ENCODE peak calls at places on chromosomes 7 and 10, in five cellular contexts. One of them, this sample, is unnamed.
A peak's percentile ranks its signal among the peaks of the same experiment; 100 is the strongest.

GRCh38 chr10:114473776-114474175 is 69.5 kb upstream of the AFAP1L2 start:
- DNase-seq in K562: no peak
- DNase-seq in lower lobe of right lung: no peak
- DNase-seq in foreskin fibroblast: no peak
- DNase-seq in right atrium auricular region: no peak
- DNase-seq in this sample: no peak

GRCh38 chr7:100509213-100509612 is 25.5 kb downstream of the NYAP1 start:
- DNase-seq in lower lobe of right lung: no peak
- DNase-seq in K562: peak; percentile 2
- DNase-seq in foreskin fibroblast: peak; percentile 56
- DNase-seq in right atrium auricular region: no peak
- DNase-seq in this sample: no peak

GRCh38 chr7:67484244-67484751 is 487.7 kb downstream of the TYW1 start:
- DNase-seq in lower lobe of right lung: no peak
- DNase-seq in right atrium auricular region: no peak
- DNase-seq in K562: peak; percentile 73
- DNase-seq in foreskin fibroblast: peak; percentile 9
- DNase-seq in this sample: peak; percentile 57

GRCh38 chr7:64653721-64654401 is 12.1 kb upstream of the ZNF107 start:
- DNase-seq in right atrium auricular region: no peak
- DNase-seq in K562: no peak
- DNase-seq in lower lobe of right lung: no peak
- DNase-seq in foreskin fibroblast: no peak
- DNase-seq in this sample: no peak

GRCh38 chr10:87702973-87703294 is 43.3 kb downstream of the PAPSS2 start:
- DNase-seq in right atrium auricular region: no peak
- DNase-seq in lower lobe of right lung: no peak
- DNase-seq in K562: no peak
- DNase-seq in foreskin fibroblast: no peak
- DNase-seq in this sample: no peak

GRCh38 chr10:98119891-98120290 is 14.6 kb upstream of the R3HCC1L start:
- DNase-seq in foreskin fibroblast: no peak
- DNase-seq in lower lobe of right lung: no peak
- DNase-seq in K562: no peak
- DNase-seq in right atrium auricular region: no peak
- DNase-seq in this sample: no peak

GRCh38 chr10:98039690-98040381 is 9.4 kb upstream of the CRTAC1 start:
- DNase-seq in right atrium auricular region: no peak
- DNase-seq in foreskin fibroblast: no peak
- DNase-seq in K562: no peak
- DNase-seq in lower lobe of right lung: no peak
- DNase-seq in this sample: no peak

GRCh38 chr10:126476256-126476655 is 88.0 kb upstream of the ADAM12 start:
- DNase-seq in lower lobe of right lung: no peak
- DNase-seq in foreskin fibroblast: no peak
- DNase-seq in K562: no peak
- DNase-seq in right atrium auricular region: peak; percentile 47
- DNase-seq in this sample: no peak

GRCh38 chr10:77571490-77571889 is 66.1 kb downstream of the KCNMA1 start:
- DNase-seq in foreskin fibroblast: no peak
- DNase-seq in right atrium auricular region: no peak
- DNase-seq in lower lobe of right lung: no peak
- DNase-seq in K562: no peak
- DNase-seq in this sample: no peak

GRCh38 chr7:36506130-36506794 is 116.6 kb downstream of the ANLN start:
- DNase-seq in lower lobe of right lung: no peak
- DNase-seq in foreskin fibroblast: no peak
- DNase-seq in right atrium auricular region: no peak
- DNase-seq in K562: no peak
- DNase-seq in this sample: no peak

GRCh38 chr7:1987591-1988532 is 244.9 kb downstream of the MAD1L1 start:
- DNase-seq in K562: no peak
- DNase-seq in lower lobe of right lung: no peak
- DNase-seq in foreskin fibroblast: no peak
- DNase-seq in right atrium auricular region: no peak
- DNase-seq in this sample: peak; percentile 32

GRCh38 chr7:76372984-76373833 is 14.4 kb upstream of the YWHAG start:
- DNase-seq in right atrium auricular region: no peak
- DNase-seq in K562: peak; percentile 86
- DNase-seq in foreskin fibroblast: no peak
- DNase-seq in lower lobe of right lung: peak; percentile 25
- DNase-seq in this sample: no peak

GRCh38 chr10:13219685-13220670 is 14.2 kb downstream of the UCMA start:
- DNase-seq in lower lobe of right lung: no peak
- DNase-seq in K562: peak; percentile 44
- DNase-seq in right atrium auricular region: no peak
- DNase-seq in foreskin fibroblast: no peak
- DNase-seq in this sample: no peak

GRCh38 chr10:23095966-23096813 is 811 bp downstream of the MSRB2 start:
- DNase-seq in right atrium auricular region: peak; percentile 70
- DNase-seq in K562: no peak
- DNase-seq in foreskin fibroblast: peak; percentile 52
- DNase-seq in lower lobe of right lung: peak; percentile 54
- DNase-seq in this sample: peak; percentile 49

GRCh38 chr7:143490719-143491306 is 13.1 kb downstream of the TAS2R41 start:
- DNase-seq in lower lobe of right lung: no peak
- DNase-seq in foreskin fibroblast: no peak
- DNase-seq in right atrium auricular region: no peak
- DNase-seq in K562: peak; percentile 41
- DNase-seq in this sample: no peak

GRCh38 chr10:122494833-122495232 is 33.5 kb downstream of the HTRA1 start:
- DNase-seq in right atrium auricular region: peak; percentile 72
- DNase-seq in foreskin fibroblast: peak; percentile 54
- DNase-seq in lower lobe of right lung: peak; percentile 41
- DNase-seq in K562: no peak
- DNase-seq in this sample: peak; percentile 65

GRCh38 chr7:134029743-134030142 is 97.4 kb upstream of the LRGUK start:
- DNase-seq in right atrium auricular region: no peak
- DNase-seq in foreskin fibroblast: no peak
- DNase-seq in lower lobe of right lung: no peak
- DNase-seq in K562: no peak
- DNase-seq in this sample: no peak

GRCh38 chr10:14009315-14010082 is 321.2 kb downstream of the FRMD4A start:
- DNase-seq in foreskin fibroblast: peak; percentile 84
- DNase-seq in right atrium auricular region: no peak
- DNase-seq in K562: no peak
- DNase-seq in lower lobe of right lung: no peak
- DNase-seq in this sample: no peak

GRCh38 chr7:99740573-99741437 is 5.8 kb upstream of the CYP3A7 start:
- DNase-seq in foreskin fibroblast: peak; percentile 74
- DNase-seq in lower lobe of right lung: no peak
- DNase-seq in K562: no peak
- DNase-seq in right atrium auricular region: no peak
- DNase-seq in this sample: no peak

GRCh38 chr7:47449810-47450586 is 131.9 kb downstream of the TNS3 start:
- DNase-seq in lower lobe of right lung: no peak
- DNase-seq in foreskin fibroblast: peak; percentile 92
- DNase-seq in right atrium auricular region: no peak
- DNase-seq in K562: no peak
- DNase-seq in this sample: no peak

GRCh38 chr10:129958686-129959543 is 5.2 kb downstream of the EBF3 start:
- DNase-seq in lower lobe of right lung: no peak
- DNase-seq in foreskin fibroblast: no peak
- DNase-seq in right atrium auricular region: no peak
- DNase-seq in K562: no peak
- DNase-seq in this sample: peak; percentile 66

GRCh38 chr10:11184093-11184492 is 166.4 kb downstream of the CELF2 start:
- DNase-seq in foreskin fibroblast: no peak
- DNase-seq in K562: no peak
- DNase-seq in right atrium auricular region: no peak
- DNase-seq in lower lobe of right lung: no peak
- DNase-seq in this sample: no peak
- H3K4me3 ChIP-seq in foreskin fibroblast: no peak overlapping the region
- H3K4me3 ChIP-seq in K562: no peak overlapping the region
- H3K4me3 ChIP-seq in right atrium auricular region: no peak overlapping the region
- H3K4me3 ChIP-seq in lower lobe of right lung: no peak overlapping the region
- H3K4me3 ChIP-seq in this sample: no peak overlapping the region

GRCh38 chr10:61989995-61990760 is 88.7 kb downstream of the ARID5B start:
- DNase-seq in K562: no peak
- DNase-seq in foreskin fibroblast: no peak
- DNase-seq in right atrium auricular region: no peak
- DNase-seq in lower lobe of right lung: no peak
- DNase-seq in this sample: no peak
- H3K4me3 ChIP-seq in K562: no peak overlapping the region
- H3K4me3 ChIP-seq in foreskin fibroblast: no peak overlapping the region
- H3K4me3 ChIP-seq in right atrium auricular region: no peak overlapping the region
- H3K4me3 ChIP-seq in lower lobe of right lung: no peak overlapping the region
- H3K4me3 ChIP-seq in this sample: no peak overlapping the region

GRCh38 chr10:35377050-35377723 is 40.9 kb downstream of the CCNY start:
- DNase-seq in foreskin fibroblast: no peak
- DNase-seq in lower lobe of right lung: no peak
- DNase-seq in K562: no peak
- DNase-seq in right atrium auricular region: no peak
- DNase-seq in this sample: no peak

GRCh38 chr10:35372329-35372728 is 36.0 kb downstream of the CCNY start:
- DNase-seq in foreskin fibroblast: no peak
- DNase-seq in lower lobe of right lung: peak; percentile 51
- DNase-seq in K562: no peak
- DNase-seq in right atrium auricular region: peak; percentile 76
- DNase-seq in this sample: peak; percentile 51

GRCh38 chr10:35378547-35379210 is 42.4 kb downstream of the CCNY start:
- DNase-seq in K562: peak; percentile 37
- DNase-seq in lower lobe of right lung: no peak
- DNase-seq in right atrium auricular region: no peak
- DNase-seq in foreskin fibroblast: no peak
- DNase-seq in this sample: no peak

GRCh38 chr10:35371731-35372130 is 35.4 kb downstream of the CCNY start:
- DNase-seq in right atrium auricular region: no peak
- DNase-seq in lower lobe of right lung: no peak
- DNase-seq in K562: no peak
- DNase-seq in foreskin fibroblast: no peak
- DNase-seq in this sample: no peak

DNA sequence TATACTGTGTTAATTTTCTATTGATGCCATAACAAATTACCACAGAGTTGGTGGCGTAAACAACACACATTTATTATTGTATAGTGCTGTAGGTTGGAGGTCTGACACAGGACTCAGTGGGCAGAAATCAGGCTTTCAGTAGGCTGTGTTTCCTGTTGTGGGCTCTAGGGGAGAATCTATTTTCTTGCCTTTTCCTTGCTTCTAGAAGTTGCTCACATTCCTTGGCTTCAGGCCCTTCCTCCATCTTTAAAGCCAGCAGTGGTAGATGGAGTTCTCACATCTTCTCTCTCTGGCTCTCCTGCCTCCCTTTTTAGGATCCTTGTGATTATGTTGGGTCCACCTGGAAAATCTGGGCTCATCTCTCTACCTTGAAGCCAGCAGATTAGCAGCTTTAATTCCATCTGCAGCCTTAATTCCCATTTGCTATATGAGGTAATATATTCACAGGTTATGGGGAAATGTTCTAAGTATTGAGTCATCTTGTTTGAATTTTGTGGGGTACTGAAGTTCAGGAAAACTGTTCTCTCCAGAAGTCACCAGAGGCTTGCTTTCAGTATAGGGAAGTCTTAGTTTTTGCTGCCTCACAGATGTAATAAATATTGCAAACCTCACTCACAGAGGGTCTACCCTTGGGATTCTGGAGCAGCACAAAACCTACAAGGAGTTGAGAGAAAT is 38.9 kb downstream of the CCNY start:
- DNase-seq in lower lobe of right lung: no peak
- DNase-seq in K562: no peak
- DNase-seq in right atrium auricular region: no peak
- DNase-seq in foreskin fibroblast: no peak
- DNase-seq in this sample: no peak
- H3K4me3 ChIP-seq in lower lobe of right lung: no peak overlapping the region
- H3K4me3 ChIP-seq in K562: no peak overlapping the region
- H3K4me3 ChIP-seq in right atrium auricular region: no peak overlapping the region
- H3K4me3 ChIP-seq in foreskin fibroblast: no peak overlapping the region
- H3K4me3 ChIP-seq in this sample: no peak overlapping the region

DNA sequence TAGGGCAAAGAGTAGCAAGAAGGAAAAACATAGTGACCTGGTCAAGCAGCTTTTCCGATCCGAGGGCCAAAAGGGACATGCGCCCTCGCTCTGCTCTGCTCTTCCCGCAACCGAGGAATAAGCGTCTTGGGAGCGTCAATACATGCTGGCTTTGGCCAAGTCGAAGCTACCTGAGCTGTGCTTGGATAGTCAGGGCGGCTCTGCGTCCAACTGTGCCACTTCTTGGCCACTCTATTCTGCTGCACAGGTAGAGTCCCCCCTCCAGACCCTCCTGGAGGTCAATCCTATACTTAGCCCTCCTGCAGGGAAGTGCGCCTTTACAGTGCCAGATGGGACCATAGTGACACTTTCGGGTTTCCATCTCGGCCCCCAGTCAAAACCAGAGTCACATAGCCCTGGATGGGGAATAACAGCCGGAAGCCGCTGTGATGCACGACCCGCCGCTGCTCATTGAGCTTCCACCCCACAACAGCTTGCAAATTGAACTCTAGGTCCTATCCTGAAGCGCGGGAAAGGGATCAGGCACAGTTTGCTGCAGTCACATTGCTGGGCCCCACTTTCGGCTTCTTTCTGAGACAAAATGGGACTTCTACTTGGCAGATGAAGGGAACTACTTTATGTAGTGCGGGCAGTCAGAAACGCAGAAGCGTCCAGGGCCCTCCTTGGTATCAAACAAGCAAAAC is 1.1 kb upstream of the HPSE2 start:
- DNase-seq in K562: no peak
- DNase-seq in lower lobe of right lung: no peak
- DNase-seq in right atrium auricular region: no peak
- DNase-seq in foreskin fibroblast: no peak
- DNase-seq in this sample: no peak
- H3K4me3 ChIP-seq in K562: no peak overlapping the region
- H3K4me3 ChIP-seq in lower lobe of right lung: no peak overlapping the region
- H3K4me3 ChIP-seq in right atrium auricular region: no peak overlapping the region
- H3K4me3 ChIP-seq in foreskin fibroblast: peak overlapping the region; percentile 52
- H3K4me3 ChIP-seq in this sample: no peak overlapping the region

DNA sequence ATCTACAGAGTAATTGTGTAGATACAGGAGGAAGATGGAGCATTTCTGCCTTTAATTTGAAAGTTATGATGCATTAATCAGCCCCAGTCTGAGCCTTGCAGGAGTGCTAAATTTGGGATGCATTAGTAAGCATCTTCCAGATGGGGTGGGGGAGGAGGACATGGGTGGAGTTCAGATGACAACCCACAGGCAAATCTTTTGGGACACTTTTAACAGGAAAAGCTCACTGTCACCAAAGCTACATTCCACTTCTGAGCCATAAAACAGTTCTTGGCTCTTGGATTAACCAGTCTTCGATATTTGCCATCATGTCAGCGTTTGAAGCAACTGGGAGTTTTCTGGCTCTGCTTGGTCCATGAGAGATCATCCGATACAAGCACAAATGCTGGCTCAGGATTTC is 121.1 kb downstream of the CXCL12 start:
- DNase-seq in right atrium auricular region: no peak
- DNase-seq in lower lobe of right lung: no peak
- DNase-seq in foreskin fibroblast: no peak
- DNase-seq in K562: no peak
- DNase-seq in this sample: no peak
- H3K4me3 ChIP-seq in right atrium auricular region: no peak overlapping the region
- H3K4me3 ChIP-seq in lower lobe of right lung: no peak overlapping the region
- H3K4me3 ChIP-seq in foreskin fibroblast: no peak overlapping the region
- H3K4me3 ChIP-seq in K562: no peak overlapping the region
- H3K4me3 ChIP-seq in this sample: no peak overlapping the region

GRCh38 chr7:74092964-74093339 is 9.3 kb downstream of the LIMK1 start:
- DNase-seq in K562: peak; percentile 13
- DNase-seq in lower lobe of right lung: peak; percentile 84
- DNase-seq in right atrium auricular region: no peak
- DNase-seq in foreskin fibroblast: no peak
- DNase-seq in this sample: peak; percentile 88
- H3K4me3 ChIP-seq in K562: no peak overlapping the region
- H3K4me3 ChIP-seq in lower lobe of right lung: peak overlapping the region; percentile 60
- H3K4me3 ChIP-seq in right atrium auricular region: peak overlapping the region; percentile 51
- H3K4me3 ChIP-seq in foreskin fibroblast: no peak overlapping the region
- H3K4me3 ChIP-seq in this sample: no peak overlapping the region

This sample was measured in right cardiac atrium.